ENCODE peak calls at places on chromosomes 16 and 17, in eight cellular contexts. R is psoas muscle; X is CD4-positive, alpha-beta T cell; V is dorsolateral prefrontal cortex; W is neural progenitor cell; L is H1; E is CD8-positive, alpha-beta T cell; K is esophagus squamous epithelium. H is an unnamed sample.
A peak's percentile ranks its signal among the peaks of the same experiment; 100 is the strongest.

GRCh38 chr17:50560931-50561750 is 626 bp downstream of the CACNA1G start:
- DNase-seq in R (no peak), X (no peak), V (no peak), W (peak; percentile 66), L (peak; percentile 75), E (no peak), K (no peak), H (no peak)

GRCh38 chr17:74417178-74418045 is 14.5 kb upstream of the GPRC5C start:
- DNase-seq in R (peak; percentile 42), X (no peak), V (no peak), W (no peak), L (no peak), E (no peak), K (no peak), H (no peak)

GRCh38 chr16:85486256-85486915 is 126.7 kb upstream of the GSE1 start:
- DNase-seq in R (no peak), X (no peak), V (no peak), W (no peak), L (no peak), E (no peak), K (no peak), H (no peak)

GRCh38 chr16:48353565-48354163 is 31.5 kb downstream of the SIAH1 start:
- DNase-seq in R (no peak), X (peak; percentile 64), V (no peak), W (peak; percentile 79), L (peak; percentile 63), E (peak; percentile 75), K (no peak), H (peak; percentile 65)

GRCh38 chr17:44804301-44805061 is 25.6 kb downstream of the GJC1 start:
- DNase-seq in R (no peak), X (no peak), V (no peak), W (no peak), L (no peak), E (no peak), K (no peak), H (no peak)

GRCh38 chr16:56424791-56425438 is 430 bp downstream of the AMFR start:
- DNase-seq in R (peak; percentile 52), X (peak; percentile 33), V (peak; percentile 59), W (no peak), L (peak; percentile 63), E (peak; percentile 45), K (no peak), H (no peak)

GRCh38 chr17:7132511-7133094 is 18.0 kb upstream of the ASGR2 start:
- DNase-seq in R (no peak), X (peak; percentile 75), V (peak; percentile 36), W (peak; percentile 83), L (peak; percentile 79), E (peak; percentile 80), K (no peak), H (peak; percentile 69)

GRCh38 chr17:82065193-82065637 is 389 bp downstream of the DUS1L start:
- DNase-seq in R (no peak), X (no peak), V (no peak), W (no peak), L (no peak), E (peak; percentile 49), K (no peak), H (peak; percentile 45)

GRCh38 chr16:55291847-55292246 is 32.2 kb upstream of the IRX6 start:
- DNase-seq in R (no peak), X (no peak), V (no peak), W (no peak), L (no peak), E (no peak), K (no peak), H (no peak)

GRCh38 chr16:73262931-73263330 is 215.0 kb upstream of the ZFHX3 start:
- DNase-seq in R (no peak), X (no peak), V (no peak), W (no peak), L (no peak), E (no peak), K (no peak), H (no peak)

GRCh38 chr17:10021239-10021638 is 116.2 kb upstream of the RCVRN start:
- DNase-seq in R (peak; percentile 36), X (no peak), V (no peak), W (no peak), L (no peak), E (no peak), K (no peak), H (no peak)

GRCh38 chr17:67015001-67015400 is 29.4 kb upstream of the CACNG1 start:
- DNase-seq in R (no peak), X (no peak), V (no peak), W (no peak), L (no peak), E (no peak), K (no peak), H (no peak)

GRCh38 chr17:74780443-74781238 is 4.5 kb upstream of the NAT9 start:
- DNase-seq in R (no peak), X (no peak), V (no peak), W (peak; percentile 74), L (no peak), E (peak; percentile 44), K (no peak), H (peak; percentile 29)

GRCh38 chr16:66397736-66398433 is 29.2 kb upstream of the BEAN1 start:
- DNase-seq in R (no peak), X (no peak), V (no peak), W (no peak), L (no peak), E (no peak), K (no peak), H (no peak)

GRCh38 chr17:21042434-21043295 is at the start of gene USP22:
- DNase-seq in R (no peak), X (no peak), V (peak; percentile 90), W (peak; percentile 66), L (peak; percentile 83), E (no peak), K (no peak), H (peak; percentile 94)

GRCh38 chr16:56848056-56848936 is 16.7 kb upstream of the SLC12A3 start:
- DNase-seq in R (peak; percentile 35), X (no peak), V (no peak), W (no peak), L (no peak), E (no peak), K (no peak), H (no peak)

GRCh38 chr16:79713609-79714309 is 113.2 kb upstream of the MAF start:
- DNase-seq in R (no peak), X (no peak), V (no peak), W (no peak), L (no peak), E (no peak), K (no peak), H (no peak)

GRCh38 chr16:66469291-66469931 is 42.3 kb downstream of the BEAN1 start:
- DNase-seq in R (no peak), X (no peak), V (peak; percentile 20), W (no peak), L (no peak), E (no peak), K (no peak), H (no peak)

GRCh38 chr17:44333371-44333770 is 8.7 kb upstream of the SLC25A39 start:
- DNase-seq in R (no peak), X (no peak), V (no peak), W (no peak), L (no peak), E (no peak), K (no peak), H (no peak)

GRCh38 chr17:2500446-2500845 is 11.2 kb downstream of the METTL16 start:
- DNase-seq in R (no peak), X (no peak), V (no peak), W (no peak), L (no peak), E (no peak), K (no peak), H (no peak)

GRCh38 chr16:49890876-49891275 is 35.0 kb upstream of the ZNF423 start:
- DNase-seq in R (no peak), X (peak; percentile 15), V (no peak), W (peak; percentile 73), L (peak; percentile 84), E (no peak), K (no peak), H (peak; percentile 57)
- TF ChIP-seq CTCF in R (peak; percentile 8), X (no peak), V (no peak), W (peak; percentile 67), L (peak; percentile 93), E (no peak), K (peak; percentile 5), H (peak; percentile 42)

GRCh38 chr16:23561586-23561985 is 4.1 kb downstream of the UBFD1 start:
- DNase-seq in R (no peak), X (no peak), V (no peak), W (no peak), L (no peak), E (no peak), K (no peak), H (no peak)
- TF ChIP-seq CTCF in R (no peak), X (no peak), V (no peak), W (no peak), L (no peak), E (no peak), K (no peak), H (no peak)

GRCh38 chr17:8227238-8227581 is 16.8 kb upstream of the AURKB start:
- DNase-seq in R (no peak), X (no peak), V (no peak), W (no peak), L (peak; percentile 56), E (no peak), K (no peak), H (no peak)

GRCh38 chr17:8224891-8225812 is 14.8 kb upstream of the AURKB start:
- DNase-seq in R (no peak), X (no peak), V (no peak), W (no peak), L (no peak), E (no peak), K (no peak), H (no peak)

GRCh38 chr17:8226536-8227237 is 16.3 kb upstream of the AURKB start:
- DNase-seq in R (peak; percentile 64), X (peak; percentile 27), V (peak; percentile 58), W (peak; percentile 94), L (peak; percentile 90), E (no peak), K (no peak), H (peak; percentile 76)

GRCh38 chr17:8223356-8224063 is 13.1 kb upstream of the AURKB start:
- DNase-seq in R (peak; percentile 76), X (peak; percentile 28), V (peak; percentile 68), W (peak; percentile 85), L (peak; percentile 82), E (peak; percentile 63), K (no peak), H (peak; percentile 58)

GRCh38 chr17:8225813-8226535 is 15.6 kb upstream of the AURKB start:
- DNase-seq in R (peak; percentile 31), X (peak; percentile 77), V (no peak), W (peak; percentile 83), L (peak; percentile 91), E (peak; percentile 72), K (no peak), H (peak; percentile 70)
- TF ChIP-seq CTCF in R (no peak), X (no peak), V (no peak), W (no peak), L (no peak), E (no peak), K (no peak), H (no peak)

DNA sequence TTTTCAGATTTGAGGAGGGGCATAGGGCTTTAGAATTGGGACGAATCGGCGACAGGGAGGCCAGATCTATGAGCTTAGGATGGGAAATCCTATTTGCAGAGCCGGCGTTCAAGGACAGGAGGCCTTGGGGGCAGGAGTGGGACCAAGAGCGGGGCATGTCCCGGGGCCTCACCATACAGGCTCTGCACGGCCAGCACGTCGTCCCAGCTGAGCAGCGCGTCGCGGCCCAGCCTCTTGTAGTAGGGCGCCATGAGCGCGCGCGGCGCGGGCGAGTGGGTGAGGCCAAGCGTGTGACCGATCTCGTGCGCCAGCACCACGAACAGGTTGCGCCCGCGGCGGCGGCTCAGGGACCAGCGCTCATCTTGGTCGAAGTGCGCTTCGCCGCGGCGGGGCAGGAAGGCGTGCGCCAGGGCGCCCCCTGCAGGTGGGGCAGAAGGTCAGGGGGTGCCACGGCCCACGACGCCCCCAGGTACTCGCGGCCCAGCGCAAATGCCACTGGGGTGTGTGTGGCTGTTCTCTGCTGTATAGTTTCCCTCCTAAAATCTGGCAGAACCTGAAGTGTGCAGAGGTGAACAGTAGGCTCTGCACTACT is 9.3 kb downstream of the C17orf50 start:
- DNase-seq in R (no peak), X (no peak), V (no peak), W (no peak), L (no peak), E (no peak), K (no peak), H (no peak)
- TF ChIP-seq CTCF in R (no peak), X (no peak), V (no peak), W (peak; percentile 30), L (peak; percentile 5), E (no peak), K (no peak), H (peak; percentile 47)